ENCODE peak calls at places on chromosomes 5 and 9, in nine cellular contexts. One of them, this sample, is unnamed.

GRCh38 chr9:83623634-83623991 is 670 bp downstream of the IDNK start:
- DNase-seq in iPS DF 6.9: no peak
- DNase-seq in PC-3: peak; percentile 7
- DNase-seq in MM.1S: peak; percentile 63
- DNase-seq in spleen: no peak
- DNase-seq in Peyer's patch: no peak
- DNase-seq in CD4-positive, alpha-beta memory T cell: peak; percentile 22
- DNase-seq in CD8-positive, alpha-beta memory T cell: no peak
- DNase-seq in mucosa of descending colon: no peak
- DNase-seq in this sample: peak; percentile 53

GRCh38 chr9:105832311-105832710 is 138.0 kb downstream of the TMEM38B start:
- DNase-seq in iPS DF 6.9: no peak
- DNase-seq in PC-3: no peak
- DNase-seq in MM.1S: no peak
- DNase-seq in spleen: no peak
- DNase-seq in Peyer's patch: no peak
- DNase-seq in CD4-positive, alpha-beta memory T cell: no peak
- DNase-seq in CD8-positive, alpha-beta memory T cell: no peak
- DNase-seq in mucosa of descending colon: no peak
- DNase-seq in this sample: no peak

GRCh38 chr9:126534431-126535186 is 79.1 kb upstream of the LMX1B start:
- DNase-seq in iPS DF 6.9: no peak
- DNase-seq in PC-3: no peak
- DNase-seq in MM.1S: no peak
- DNase-seq in spleen: peak; percentile 77
- DNase-seq in Peyer's patch: no peak
- DNase-seq in CD4-positive, alpha-beta memory T cell: no peak
- DNase-seq in CD8-positive, alpha-beta memory T cell: no peak
- DNase-seq in mucosa of descending colon: no peak
- DNase-seq in this sample: no peak

GRCh38 chr5:6567835-6568234 is 65.0 kb downstream of the NSUN2 start:
- DNase-seq in iPS DF 6.9: no peak
- DNase-seq in PC-3: no peak
- DNase-seq in MM.1S: no peak
- DNase-seq in spleen: no peak
- DNase-seq in Peyer's patch: no peak
- DNase-seq in CD4-positive, alpha-beta memory T cell: no peak
- DNase-seq in CD8-positive, alpha-beta memory T cell: no peak
- DNase-seq in mucosa of descending colon: no peak
- DNase-seq in this sample: no peak

GRCh38 chr9:101065930-101066329 is 37.4 kb downstream of the PLPPR1 start:
- DNase-seq in iPS DF 6.9: no peak
- DNase-seq in PC-3: no peak
- DNase-seq in MM.1S: no peak
- DNase-seq in spleen: no peak
- DNase-seq in Peyer's patch: no peak
- DNase-seq in CD4-positive, alpha-beta memory T cell: no peak
- DNase-seq in CD8-positive, alpha-beta memory T cell: no peak
- DNase-seq in mucosa of descending colon: no peak
- DNase-seq in this sample: no peak

GRCh38 chr9:129889936-129890717 is 54.9 kb downstream of the USP20 start:
- DNase-seq in iPS DF 6.9: no peak
- DNase-seq in PC-3: no peak
- DNase-seq in MM.1S: no peak
- DNase-seq in spleen: peak; percentile 90
- DNase-seq in Peyer's patch: peak; percentile 80
- DNase-seq in CD4-positive, alpha-beta memory T cell: peak; percentile 71
- DNase-seq in CD8-positive, alpha-beta memory T cell: peak; percentile 68
- DNase-seq in mucosa of descending colon: peak; percentile 77
- DNase-seq in this sample: no peak

GRCh38 chr5:112758676-112759075 is 21.0 kb downstream of the APC start:
- DNase-seq in iPS DF 6.9: no peak
- DNase-seq in PC-3: peak; percentile 38
- DNase-seq in MM.1S: no peak
- DNase-seq in spleen: no peak
- DNase-seq in Peyer's patch: no peak
- DNase-seq in CD4-positive, alpha-beta memory T cell: no peak
- DNase-seq in CD8-positive, alpha-beta memory T cell: no peak
- DNase-seq in mucosa of descending colon: no peak
- DNase-seq in this sample: no peak

GRCh38 chr5:116953251-116953934 is 378.8 kb upstream of the SEMA6A start:
- DNase-seq in iPS DF 6.9: no peak
- DNase-seq in PC-3: no peak
- DNase-seq in MM.1S: no peak
- DNase-seq in spleen: no peak
- DNase-seq in Peyer's patch: no peak
- DNase-seq in CD4-positive, alpha-beta memory T cell: no peak
- DNase-seq in CD8-positive, alpha-beta memory T cell: no peak
- DNase-seq in mucosa of descending colon: no peak
- DNase-seq in this sample: no peak

GRCh38 chr5:173872887-173873286 is 15.3 kb upstream of the CPEB4 start:
- DNase-seq in iPS DF 6.9: no peak
- DNase-seq in PC-3: no peak
- DNase-seq in MM.1S: no peak
- DNase-seq in spleen: no peak
- DNase-seq in Peyer's patch: no peak
- DNase-seq in CD4-positive, alpha-beta memory T cell: no peak
- DNase-seq in CD8-positive, alpha-beta memory T cell: no peak
- DNase-seq in mucosa of descending colon: no peak
- DNase-seq in this sample: no peak

GRCh38 chr5:16626696-16627264 is 10.0 kb upstream of the RETREG1 start:
- DNase-seq in iPS DF 6.9: no peak
- DNase-seq in PC-3: no peak
- DNase-seq in MM.1S: peak; percentile 35
- DNase-seq in spleen: no peak
- DNase-seq in Peyer's patch: no peak
- DNase-seq in CD4-positive, alpha-beta memory T cell: peak; percentile 31
- DNase-seq in CD8-positive, alpha-beta memory T cell: peak; percentile 47
- DNase-seq in mucosa of descending colon: no peak
- DNase-seq in this sample: no peak

GRCh38 chr5:132748522-132749000 is 1.3 kb downstream of the CCNI2 start:
- DNase-seq in iPS DF 6.9: no peak
- DNase-seq in PC-3: no peak
- DNase-seq in MM.1S: no peak
- DNase-seq in spleen: no peak
- DNase-seq in Peyer's patch: no peak
- DNase-seq in CD4-positive, alpha-beta memory T cell: no peak
- DNase-seq in CD8-positive, alpha-beta memory T cell: no peak
- DNase-seq in mucosa of descending colon: no peak
- DNase-seq in this sample: no peak

GRCh38 chr9:112333639-112334318 is 360 bp upstream of the PTBP3 start:
- DNase-seq in iPS DF 6.9: peak; percentile 76
- DNase-seq in PC-3: peak; percentile 93
- DNase-seq in MM.1S: peak; percentile 94
- DNase-seq in spleen: peak; percentile 99
- DNase-seq in Peyer's patch: peak; percentile 97
- DNase-seq in CD4-positive, alpha-beta memory T cell: peak; percentile 89
- DNase-seq in CD8-positive, alpha-beta memory T cell: peak; percentile 86
- DNase-seq in mucosa of descending colon: peak; percentile 96
- DNase-seq in this sample: peak; percentile 98

GRCh38 chr9:79371301-79371700 is 200.5 kb upstream of the TLE4 start:
- DNase-seq in iPS DF 6.9: no peak
- DNase-seq in PC-3: no peak
- DNase-seq in MM.1S: no peak
- DNase-seq in spleen: no peak
- DNase-seq in Peyer's patch: no peak
- DNase-seq in CD4-positive, alpha-beta memory T cell: no peak
- DNase-seq in CD8-positive, alpha-beta memory T cell: no peak
- DNase-seq in mucosa of descending colon: no peak
- DNase-seq in this sample: no peak
- H3K9me3 ChIP-seq in iPS DF 6.9: no peaks in the 10 kb centered on the region
- H3K9me3 ChIP-seq in PC-3: no peaks in the 10 kb centered on the region
- H3K9me3 ChIP-seq in MM.1S: no peaks in the 10 kb centered on the region
- H3K9me3 ChIP-seq in spleen: no peaks in the 10 kb centered on the region
- H3K9me3 ChIP-seq in Peyer's patch: no peaks in the 10 kb centered on the region
- H3K9me3 ChIP-seq in CD4-positive, alpha-beta memory T cell: no peaks in the 10 kb centered on the region
- H3K9me3 ChIP-seq in CD8-positive, alpha-beta memory T cell: no peaks in the 10 kb centered on the region
- H3K9me3 ChIP-seq in mucosa of descending colon: no peaks in the 10 kb centered on the region
- H3K9me3 ChIP-seq in this sample: no peaks in the 10 kb centered on the region

DNA sequence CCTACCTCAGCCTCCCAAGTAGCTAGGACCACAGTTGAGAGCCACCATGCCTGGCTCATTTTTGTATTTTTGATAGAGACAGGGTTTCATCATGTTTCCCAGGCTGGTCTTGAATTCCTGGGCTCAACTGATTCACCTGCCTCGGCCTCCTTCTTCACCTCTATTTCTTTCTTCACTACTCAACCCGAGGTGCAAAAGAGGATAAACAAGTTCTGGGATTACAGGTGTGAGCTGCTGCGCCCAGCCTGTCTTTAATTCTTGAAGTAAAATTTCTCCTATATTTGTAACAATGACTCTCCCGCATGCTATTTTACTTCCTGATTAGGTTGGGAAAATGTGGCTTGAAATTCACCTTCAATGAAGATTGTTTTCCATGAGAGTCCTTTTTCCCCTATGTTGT is 46.4 kb downstream of the CAST start:
- DNase-seq in iPS DF 6.9: no peak
- DNase-seq in PC-3: no peak
- DNase-seq in MM.1S: no peak
- DNase-seq in spleen: no peak
- DNase-seq in Peyer's patch: no peak
- DNase-seq in CD4-positive, alpha-beta memory T cell: no peak
- DNase-seq in CD8-positive, alpha-beta memory T cell: no peak
- DNase-seq in mucosa of descending colon: no peak
- DNase-seq in this sample: no peak
- H3K4me1 ChIP-seq in iPS DF 6.9: no peaks in the 10 kb centered on the region
- H3K4me1 ChIP-seq in PC-3: peaks cover 12% of the 10 kb centered on the region
- H3K4me1 ChIP-seq in MM.1S: peaks cover 25% of the 10 kb centered on the region
- H3K4me1 ChIP-seq in spleen: peaks cover 7% of the 10 kb centered on the region
- H3K4me1 ChIP-seq in Peyer's patch: no peaks in the 10 kb centered on the region
- H3K4me1 ChIP-seq in CD4-positive, alpha-beta memory T cell: peaks cover 11% of the 10 kb centered on the region
- H3K4me1 ChIP-seq in CD8-positive, alpha-beta memory T cell: peaks cover 17% of the 10 kb centered on the region
- H3K4me1 ChIP-seq in mucosa of descending colon: peaks cover 23% of the 10 kb centered on the region
- H3K4me1 ChIP-seq in this sample: peaks cover 14% of the 10 kb centered on the region

DNA sequence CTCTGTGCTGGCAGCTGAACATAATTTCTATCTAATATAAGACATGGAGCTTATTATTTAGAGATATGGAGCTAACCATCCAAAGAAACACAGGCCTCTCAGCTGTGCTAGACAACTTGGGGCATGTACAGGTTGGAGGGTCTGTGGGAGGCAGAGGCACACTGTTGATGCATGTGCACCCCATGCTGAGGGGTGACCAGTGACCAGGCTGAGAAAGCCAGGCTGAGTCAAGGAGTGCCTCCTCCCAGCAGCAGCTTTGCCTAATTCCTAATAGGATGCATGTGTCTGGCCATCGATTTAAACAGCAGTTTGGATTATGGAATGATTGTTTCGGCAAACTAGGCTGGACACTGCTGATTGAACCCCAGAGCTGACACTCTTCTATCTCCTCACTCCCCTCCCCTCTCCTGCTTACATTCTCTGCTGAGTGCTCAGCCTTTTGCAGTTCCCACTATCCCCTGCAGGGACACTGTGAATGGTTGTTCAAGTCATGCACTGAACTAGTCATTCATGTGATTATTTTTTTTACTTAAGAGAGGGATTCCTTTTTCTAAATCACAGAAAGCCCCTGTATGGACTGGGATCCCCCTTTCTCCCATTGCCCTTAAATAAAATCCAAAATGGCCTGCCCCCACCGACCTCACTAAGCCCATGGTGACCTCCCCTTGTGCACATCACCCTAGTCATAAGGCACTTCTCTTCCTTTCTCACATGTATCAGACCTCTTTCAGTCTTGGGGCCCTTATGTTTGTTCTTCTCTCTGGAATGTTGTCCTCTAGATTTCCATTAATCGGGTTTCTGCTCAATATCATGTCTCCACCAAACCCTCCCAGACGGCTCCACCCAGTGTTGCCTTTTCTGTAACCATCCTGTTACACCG is 196.0 kb downstream of the ERCC6L2 start:
- DNase-seq in iPS DF 6.9: no peak
- DNase-seq in PC-3: peak; percentile 40
- DNase-seq in MM.1S: no peak
- DNase-seq in spleen: no peak
- DNase-seq in Peyer's patch: no peak
- DNase-seq in CD4-positive, alpha-beta memory T cell: no peak
- DNase-seq in CD8-positive, alpha-beta memory T cell: no peak
- DNase-seq in mucosa of descending colon: no peak
- DNase-seq in this sample: peak; percentile 16
- H3K9me3 ChIP-seq in iPS DF 6.9: no peaks in the 10 kb centered on the region
- H3K9me3 ChIP-seq in PC-3: no peaks in the 10 kb centered on the region
- H3K9me3 ChIP-seq in MM.1S: no peaks in the 10 kb centered on the region
- H3K9me3 ChIP-seq in spleen: no peaks in the 10 kb centered on the region
- H3K9me3 ChIP-seq in Peyer's patch: no peaks in the 10 kb centered on the region
- H3K9me3 ChIP-seq in CD4-positive, alpha-beta memory T cell: no peaks in the 10 kb centered on the region
- H3K9me3 ChIP-seq in CD8-positive, alpha-beta memory T cell: no peaks in the 10 kb centered on the region
- H3K9me3 ChIP-seq in mucosa of descending colon: no peaks in the 10 kb centered on the region
- H3K9me3 ChIP-seq in this sample: no peaks in the 10 kb centered on the region

DNA sequence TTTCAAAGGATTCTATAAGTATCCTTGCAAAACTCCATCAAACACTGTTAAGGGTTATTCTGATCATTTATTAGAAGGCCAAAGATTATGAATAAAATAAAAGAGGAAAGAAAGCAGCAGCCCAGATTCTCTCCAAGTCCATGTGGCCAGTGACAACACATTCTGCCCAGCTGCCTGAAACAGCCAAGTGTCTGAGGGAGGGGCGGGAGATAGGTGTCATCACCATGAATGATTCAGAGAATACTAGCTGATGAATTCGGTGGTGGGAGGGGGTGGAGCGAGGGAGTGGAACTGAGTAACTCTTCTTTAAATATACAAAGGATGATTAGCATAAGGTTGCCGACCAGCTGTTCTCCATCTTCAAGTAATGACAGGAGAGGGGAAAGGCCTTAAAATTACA is 21.2 kb downstream of the NREP start:
- DNase-seq in iPS DF 6.9: no peak
- DNase-seq in PC-3: peak; percentile 83
- DNase-seq in MM.1S: no peak
- DNase-seq in spleen: no peak
- DNase-seq in Peyer's patch: peak; percentile 52
- DNase-seq in CD4-positive, alpha-beta memory T cell: no peak
- DNase-seq in CD8-positive, alpha-beta memory T cell: no peak
- DNase-seq in mucosa of descending colon: no peak
- DNase-seq in this sample: no peak
- H3K4me1 ChIP-seq in iPS DF 6.9: no peaks in the 10 kb centered on the region
- H3K4me1 ChIP-seq in PC-3: peaks cover 48% of the 10 kb centered on the region
- H3K4me1 ChIP-seq in MM.1S: no peaks in the 10 kb centered on the region
- H3K4me1 ChIP-seq in spleen: no peaks in the 10 kb centered on the region
- H3K4me1 ChIP-seq in Peyer's patch: no peaks in the 10 kb centered on the region
- H3K4me1 ChIP-seq in CD4-positive, alpha-beta memory T cell: no peaks in the 10 kb centered on the region
- H3K4me1 ChIP-seq in CD8-positive, alpha-beta memory T cell: no peaks in the 10 kb centered on the region
- H3K4me1 ChIP-seq in mucosa of descending colon: no peaks in the 10 kb centered on the region
- H3K4me1 ChIP-seq in this sample: peaks cover 32% of the 10 kb centered on the region

GRCh38 chr5:141272906-141273305 is 27.7 kb downstream of the PCDHB15 start:
- DNase-seq in iPS DF 6.9: peak; percentile 5
- DNase-seq in PC-3: no peak
- DNase-seq in MM.1S: no peak
- DNase-seq in spleen: no peak
- DNase-seq in Peyer's patch: no peak
- DNase-seq in CD4-positive, alpha-beta memory T cell: no peak
- DNase-seq in CD8-positive, alpha-beta memory T cell: no peak
- DNase-seq in mucosa of descending colon: no peak
- DNase-seq in this sample: peak; percentile 23
- H3K9me3 ChIP-seq in iPS DF 6.9: peaks cover 3% of the 10 kb centered on the region
- H3K9me3 ChIP-seq in PC-3: no peaks in the 10 kb centered on the region
- H3K9me3 ChIP-seq in MM.1S: no peaks in the 10 kb centered on the region
- H3K9me3 ChIP-seq in spleen: peaks cover 99% of the 10 kb centered on the region
- H3K9me3 ChIP-seq in Peyer's patch: peaks cover 36% of the 10 kb centered on the region
- H3K9me3 ChIP-seq in CD4-positive, alpha-beta memory T cell: no peaks in the 10 kb centered on the region
- H3K9me3 ChIP-seq in CD8-positive, alpha-beta memory T cell: peaks cover 23% of the 10 kb centered on the region
- H3K9me3 ChIP-seq in mucosa of descending colon: peaks cover 97% of the 10 kb centered on the region
- H3K9me3 ChIP-seq in this sample: peaks cover 3% of the 10 kb centered on the region

DNA sequence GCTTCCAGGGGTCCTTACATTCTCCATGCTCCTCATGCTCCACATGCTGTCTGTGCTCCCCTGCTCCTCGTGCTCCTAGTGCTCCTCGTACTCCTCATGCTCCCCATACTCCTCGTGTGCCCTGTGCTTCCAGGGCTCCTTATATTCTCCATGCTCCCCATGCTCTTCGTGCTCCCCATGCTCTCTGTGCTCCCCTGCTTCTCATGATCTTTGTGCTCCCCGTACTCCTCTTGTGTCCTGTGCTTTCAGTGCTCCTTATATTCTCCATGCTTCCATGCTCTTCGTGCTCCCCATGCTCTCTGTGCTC is 51.9 kb downstream of the TRIP13 start:
- DNase-seq in iPS DF 6.9: no peak
- DNase-seq in PC-3: no peak
- DNase-seq in MM.1S: no peak
- DNase-seq in spleen: no peak
- DNase-seq in Peyer's patch: no peak
- DNase-seq in CD4-positive, alpha-beta memory T cell: no peak
- DNase-seq in CD8-positive, alpha-beta memory T cell: no peak
- DNase-seq in mucosa of descending colon: no peak
- DNase-seq in this sample: no peak
- H3K4me1 ChIP-seq in iPS DF 6.9: no peaks in the 10 kb centered on the region
- H3K4me1 ChIP-seq in PC-3: no peaks in the 10 kb centered on the region
- H3K4me1 ChIP-seq in MM.1S: peaks cover 7% of the 10 kb centered on the region
- H3K4me1 ChIP-seq in spleen: no peaks in the 10 kb centered on the region
- H3K4me1 ChIP-seq in Peyer's patch: no peaks in the 10 kb centered on the region
- H3K4me1 ChIP-seq in CD4-positive, alpha-beta memory T cell: no peaks in the 10 kb centered on the region
- H3K4me1 ChIP-seq in CD8-positive, alpha-beta memory T cell: no peaks in the 10 kb centered on the region
- H3K4me1 ChIP-seq in mucosa of descending colon: no peaks in the 10 kb centered on the region
- H3K4me1 ChIP-seq in this sample: no peaks in the 10 kb centered on the region

This sample was measured in OCI-LY7.